ENCODE peak calls at places on chromosomes 2 and 18, in nine cellular contexts. D is body of pancreas, L is stomach, P is ovary, T is A549, S is H1, I is Peyer's patch, A is esophagus squamous epithelium, X is endothelial cell of umbilical vein. J is an unnamed sample.

GRCh38 chr2:64192570-64193192 is 48.5 kb upstream of the PELI1 start:
- DNase-seq in D (no peak), L (no peak), P (no peak), T (no peak), S (no peak), I (no peak), A (no peak), X (no peak), J (no peak)

GRCh38 chr2:33645861-33646260 is 46.8 kb upstream of the FAM98A start:
- DNase-seq in D (no peak), L (no peak), P (no peak), T (no peak), S (no peak), I (no peak), A (no peak), X (no peak), J (no peak)

GRCh38 chr2:109487237-109487869 is 126.4 kb downstream of the SEPTIN10 start:
- DNase-seq in D (no peak), L (no peak), P (no peak), T (no peak), S (no peak), I (no peak), A (no peak), X (peak), J (no peak)

GRCh38 chr2:110979834-110980612 is 140.7 kb upstream of the BCL2L11 start:
- DNase-seq in D (no peak), L (no peak), P (no peak), T (no peak), S (no peak), I (no peak), A (no peak), X (no peak), J (no peak)

GRCh38 chr2:157901325-157901724 is 25.2 kb upstream of the ACVR1 start:
- DNase-seq in D (no peak), L (no peak), P (no peak), T (no peak), S (no peak), I (no peak), A (no peak), X (no peak), J (no peak)

GRCh38 chr2:54709341-54709809 is 14.1 kb upstream of the EML6 start:
- DNase-seq in D (peak), L (peak), P (peak), T (no peak), S (no peak), I (peak), A (no peak), X (peak), J (no peak)

GRCh38 chr2:3575534-3576324 is 669 bp downstream of the RPS7 start:
- DNase-seq in D (no peak), L (no peak), P (no peak), T (no peak), S (no peak), I (no peak), A (no peak), X (peak), J (peak)

GRCh38 chr18:23779696-23780303 is 90.5 kb downstream of the LAMA3 start:
- DNase-seq in D (no peak), L (no peak), P (no peak), T (peak), S (no peak), I (no peak), A (no peak), X (no peak), J (no peak)

GRCh38 chr2:105785095-105785847 is 40.6 kb downstream of the NCK2 start:
- DNase-seq in D (no peak), L (peak), P (no peak), T (no peak), S (no peak), I (no peak), A (no peak), X (no peak), J (no peak)
- H3K27ac ChIP-seq in D (no peak), L (no peak), P (no peak), T (no peak), S (no peak), I (no peak), A (no peak), X (no peak), J (no peak)

GRCh38 chr18:36297419-36298112 is at the start of gene FHOD3:
- DNase-seq in D (peak), L (peak), P (peak), T (peak), S (no peak), I (peak), A (no peak), X (peak), J (peak)
- TF ChIP-seq POLR2A in D (no peak), L (no peak), P (no peak), T (no peak), S (no peak), I (no peak), A (no peak), X (no peak), J (no peak)

GRCh38 chr2:78029392-78029995 is 507.3 kb upstream of the LRRTM4 start:
- DNase-seq in D (no peak), L (no peak), P (no peak), T (no peak), S (no peak), I (no peak), A (no peak), X (no peak), J (no peak)
- H3K27ac ChIP-seq in D (no peak), L (no peak), P (no peak), T (no peak), S (no peak), I (no peak), A (no peak), X (no peak), J (no peak)

DNA sequence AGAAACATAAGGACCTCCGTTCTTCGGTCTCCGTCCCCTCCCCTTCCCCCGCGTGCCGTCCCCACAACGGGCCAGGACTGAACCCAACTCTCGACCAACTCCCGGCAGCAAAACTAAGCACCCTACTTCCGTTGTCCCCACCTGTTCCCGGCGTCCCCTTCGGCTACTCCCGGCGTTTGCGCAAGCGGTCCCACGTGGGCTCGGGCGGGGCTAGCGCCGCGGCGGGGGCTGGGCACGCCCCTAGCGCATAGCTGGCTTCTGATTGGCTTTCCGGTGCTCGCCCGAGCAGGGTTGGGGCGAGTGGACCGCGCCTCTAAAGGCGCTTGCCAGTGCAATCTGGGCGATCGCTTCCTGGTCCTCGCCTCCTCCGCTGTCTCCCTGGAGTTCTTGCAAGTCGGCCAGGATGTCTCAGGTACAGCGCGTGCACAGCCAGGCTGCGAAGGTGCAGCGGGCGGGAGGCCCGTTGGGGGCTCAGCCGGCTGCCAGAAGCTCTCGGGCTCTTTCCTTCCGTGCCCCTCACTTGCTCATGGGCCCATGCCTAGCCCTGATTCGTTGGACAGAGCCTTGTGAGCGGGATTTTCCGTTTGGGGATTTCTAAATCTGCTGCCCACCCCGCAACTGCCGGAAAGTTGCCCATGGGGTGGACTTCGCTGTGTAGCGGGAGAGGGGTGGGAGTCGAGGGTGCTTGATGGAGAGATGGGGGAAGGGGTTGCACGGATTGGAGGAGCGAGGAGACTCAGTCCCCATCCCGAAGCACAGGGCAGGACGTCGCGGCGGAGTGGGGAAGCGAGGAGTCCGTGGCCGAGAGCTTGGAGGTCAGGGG is at the start of the genes C2orf76 and DBI:
- DNase-seq in D (peak), L (peak), P (peak), T (peak), S (peak), I (peak), A (peak), X (peak), J (peak)
- TF ChIP-seq POLR2A in D (peak), L (peak), P (peak), T (peak), S (peak), I (peak), A (peak), X (peak), J (peak)

DNA sequence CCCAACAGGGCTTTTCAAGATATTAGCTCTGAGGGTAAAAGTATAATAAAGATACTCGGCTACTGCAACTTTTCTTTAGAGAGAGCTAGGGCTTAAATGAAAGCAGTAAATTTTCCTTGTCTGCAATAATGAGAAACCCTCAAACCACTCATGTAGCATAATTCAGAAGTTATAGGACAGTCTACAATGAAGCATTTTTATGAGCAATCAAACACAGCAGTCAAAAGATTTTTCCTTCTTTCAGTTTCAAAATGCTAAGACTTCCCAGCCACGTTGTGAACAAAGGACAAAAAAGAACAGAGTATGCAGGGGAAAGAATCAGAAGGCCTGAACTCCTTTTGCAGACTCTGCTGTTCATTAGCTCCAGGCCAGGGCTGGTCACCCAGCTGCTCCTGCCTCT is 35.3 kb upstream of the CDC42EP3 start:
- DNase-seq in D (no peak), L (no peak), P (no peak), T (no peak), S (no peak), I (no peak), A (no peak), X (no peak), J (no peak)
- H3K27ac ChIP-seq in D (no peak), L (no peak), P (no peak), T (no peak), S (no peak), I (no peak), A (no peak), X (no peak), J (no peak)

DNA sequence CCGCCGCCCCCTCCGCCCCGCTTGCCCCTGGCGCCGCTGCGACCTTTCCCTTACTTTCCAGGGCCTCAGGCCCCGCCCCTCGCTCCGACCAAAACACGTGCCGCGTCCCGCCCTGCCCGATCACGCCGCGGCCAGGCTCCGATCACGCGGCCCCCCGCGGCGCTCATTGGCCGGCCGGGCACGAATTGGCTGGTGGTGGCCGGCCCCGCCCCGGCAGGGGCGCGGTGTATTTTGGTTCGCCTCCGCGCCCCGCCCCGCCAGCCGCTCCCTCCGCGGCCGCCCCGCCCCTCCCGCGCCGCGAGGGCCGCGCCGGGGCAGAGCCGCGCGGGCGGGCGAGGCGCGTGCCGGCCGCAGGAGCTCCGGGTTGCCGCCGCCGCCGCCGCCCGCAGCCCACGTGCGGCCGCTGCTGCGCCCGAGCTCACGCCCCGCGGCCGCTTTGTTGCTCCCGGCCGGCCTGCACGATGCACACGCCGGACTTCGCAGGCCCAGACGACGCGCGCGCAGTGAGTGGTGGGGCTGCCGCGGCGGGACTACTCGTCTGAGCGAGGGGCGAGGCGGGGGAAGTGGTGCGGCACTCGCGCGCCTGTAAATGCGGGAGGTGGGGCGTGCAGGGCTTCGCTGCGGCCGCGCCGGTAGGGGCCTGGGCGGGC is at the start of gene KLF11:
- DNase-seq in D (peak), L (peak), P (peak), T (peak), S (no peak), I (peak), A (peak), X (peak), J (peak)
- TF ChIP-seq POLR2A in D (peak), L (no peak), P (peak), T (no peak), S (no peak), I (no peak), A (peak), X (no peak), J (peak)

GRCh38 chr2:9617296-9617695 is 13.5 kb downstream of the YWHAQ start:
- DNase-seq in D (no peak), L (no peak), P (no peak), T (no peak), S (no peak), I (no peak), A (no peak), X (no peak), J (no peak)

GRCh38 chr2:9610781-9611548 is 19.8 kb downstream of the YWHAQ start:
- DNase-seq in D (no peak), L (no peak), P (no peak), T (no peak), S (no peak), I (no peak), A (no peak), X (no peak), J (no peak)

GRCh38 chr2:9617749-9618148 is 13.0 kb downstream of the YWHAQ start:
- DNase-seq in D (no peak), L (no peak), P (no peak), T (no peak), S (no peak), I (no peak), A (no peak), X (no peak), J (no peak)

GRCh38 chr2:9613291-9613690 is 17.5 kb downstream of the YWHAQ start:
- DNase-seq in D (no peak), L (no peak), P (no peak), T (no peak), S (no peak), I (no peak), A (no peak), X (no peak), J (no peak)

GRCh38 chr2:9614562-9614961 is 16.2 kb downstream of the YWHAQ start:
- DNase-seq in D (no peak), L (no peak), P (no peak), T (no peak), S (no peak), I (no peak), A (no peak), X (no peak), J (no peak)
- H3K27ac ChIP-seq in D (no peak), L (no peak), P (no peak), T (no peak), S (no peak), I (no peak), A (no peak), X (no peak), J (no peak)

GRCh38 chr2:134917958-134918517 is 584 bp upstream of the CCNT2 start:
- DNase-seq in D (no peak), L (peak), P (no peak), T (no peak), S (no peak), I (no peak), A (peak), X (peak), J (peak)

GRCh38 chr2:134924912-134925311 is 6.3 kb downstream of the CCNT2 start:
- DNase-seq in D (no peak), L (no peak), P (no peak), T (no peak), S (no peak), I (no peak), A (no peak), X (no peak), J (no peak)

GRCh38 chr2:134917219-134917957 is 1.2 kb upstream of the CCNT2 start:
- DNase-seq in D (no peak), L (no peak), P (peak), T (no peak), S (no peak), I (peak), A (no peak), X (no peak), J (peak)

GRCh38 chr2:134918518-134919359 is at the start of gene CCNT2:
- DNase-seq in D (peak), L (peak), P (peak), T (peak), S (peak), I (peak), A (peak), X (peak), J (peak)

GRCh38 chr2:134919360-134920210 is 963 bp downstream of the CCNT2 start:
- DNase-seq in D (no peak), L (peak), P (peak), T (no peak), S (no peak), I (no peak), A (no peak), X (peak), J (peak)
- TF ChIP-seq POLR2A in D (no peak), L (no peak), P (no peak), T (no peak), S (peak), I (peak), A (peak), X (no peak), J (no peak)

DNA sequence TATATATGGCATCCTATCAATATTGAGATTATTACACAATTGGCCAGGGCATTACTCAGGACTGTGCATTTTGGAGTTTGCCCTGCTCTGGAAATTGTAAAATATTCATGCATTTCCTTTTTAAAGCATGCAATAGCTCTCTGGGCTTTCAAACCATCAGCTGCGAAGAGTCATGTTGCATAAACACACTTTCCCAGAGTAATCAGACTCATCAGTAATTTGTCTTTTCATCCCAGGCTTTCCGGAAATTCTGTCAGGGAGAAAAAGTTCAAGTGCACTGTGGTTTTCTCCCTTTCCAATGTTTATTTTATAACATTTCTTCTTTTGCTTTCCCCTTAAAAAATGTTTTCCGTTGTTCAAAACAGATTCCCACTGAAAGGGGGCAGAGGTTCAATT is 38.9 kb upstream of the FHL2 start:
- DNase-seq in D (no peak), L (no peak), P (no peak), T (no peak), S (no peak), I (no peak), A (no peak), X (no peak), J (no peak)
- H3K27ac ChIP-seq in D (no peak), L (peak), P (peak), T (no peak), S (no peak), I (peak), A (no peak), X (no peak), J (peak)